ENCODE peak calls at places on chromosomes 11 and 22, in seven cellular contexts. E is OCI-LY7, G is body of pancreas, B is tibial nerve, Y is mesendoderm, Q is sigmoid colon, P is tibial artery. S is an unnamed sample. For H3K36me3, the result is how much of the 10 kb centered on the place peaks cover.

GRCh38 chr11:10909141-10909883 is 51.5 kb upstream of the ZBED5 start:
- DNase-seq in B (no peak), P (no peak), Y (no peak), G (no peak), E (no peak), Q (no peak), S (no peak)

GRCh38 chr11:131867457-131868257 is 497.2 kb downstream of the NTM start:
- DNase-seq in Q (peak), P (peak), Y (peak), E (peak), G (peak), B (peak), S (peak)

GRCh38 chr11:112610996-112611795 is 350.0 kb upstream of the NCAM1 start:
- DNase-seq in E (no peak), G (no peak), B (no peak), Y (no peak), Q (no peak), P (no peak), S (no peak)

GRCh38 chr11:45289369-45289768 is 3.2 kb upstream of the SYT13 start:
- DNase-seq in E (no peak), Y (no peak), Q (no peak), B (no peak), P (no peak), G (no peak), S (no peak)

GRCh38 chr11:74371269-74372039 is 26.8 kb downstream of the PGM2L1 start:
- DNase-seq in G (no peak), P (no peak), Q (no peak), Y (no peak), E (no peak), B (no peak), S (no peak)

GRCh38 chr11:111069076-111069475 is 176.4 kb upstream of the POU2AF2 start:
- DNase-seq in E (no peak), Y (peak), Q (no peak), B (no peak), G (no peak), P (no peak), S (no peak)

GRCh38 chr11:15707971-15708370 is 593.2 kb downstream of the INSC start:
- DNase-seq in G (peak), P (peak), B (peak), Q (no peak), E (no peak), Y (peak), S (no peak)

GRCh38 chr22:25202290-25202921 is 2.7 kb downstream of the CRYBB3 start:
- DNase-seq in B (peak), Y (peak), Q (no peak), P (peak), E (peak), G (peak), S (peak)

GRCh38 chr11:125886997-125887372 is 483 bp upstream of the HYLS1 start:
- DNase-seq in G (peak), E (peak), B (peak), Q (peak), P (peak), Y (no peak), S (peak)

GRCh38 chr11:128848815-128849455 is 18.2 kb downstream of the KCNJ1 start:
- DNase-seq in Q (no peak), E (peak), Y (peak), B (peak), G (peak), P (peak), S (peak)

GRCh38 chr11:121460941-121461514 is 8.3 kb upstream of the SORL1-AS1 start:
- DNase-seq in B (no peak), Y (no peak), Q (no peak), E (no peak), G (no peak), P (no peak), S (peak)

GRCh38 chr11:109267293-109268095 is 154.5 kb upstream of the C11orf87 start:
- DNase-seq in E (no peak), Y (peak), Q (no peak), G (no peak), P (no peak), B (no peak), S (no peak)

GRCh38 chr11:11860103-11860979 is 18.6 kb downstream of the USP47 start:
- DNase-seq in G (no peak), E (no peak), B (no peak), Q (no peak), P (no peak), Y (no peak), S (no peak)

GRCh38 chr22:44668190-44668885 is 33.7 kb upstream of the PRR5 start:
- DNase-seq in E (no peak), G (no peak), P (no peak), B (no peak), Q (peak), Y (no peak), S (no peak)

GRCh38 chr11:35483131-35483800 is 42.1 kb downstream of the PAMR1 start:
- DNase-seq in Q (no peak), B (no peak), P (no peak), Y (no peak), E (no peak), G (no peak), S (no peak)

GRCh38 chr22:41762980-41763779 is 37.3 kb upstream of the CCDC134 start:
- DNase-seq in Q (no peak), B (no peak), E (peak), P (no peak), Y (peak), G (no peak), S (no peak)

GRCh38 chr11:60908803-60909202 is 2.4 kb upstream of the PRPF19 start:
- DNase-seq in Q (no peak), B (no peak), Y (no peak), G (no peak), E (no peak), P (no peak), S (no peak)

GRCh38 chr11:36022891-36023290 is 79.0 kb downstream of the LDLRAD3 start:
- DNase-seq in B (no peak), Q (no peak), G (no peak), Y (no peak), E (no peak), P (no peak), S (no peak)

GRCh38 chr11:114027941-114028340 is 31.6 kb upstream of the ZBTB16 start:
- DNase-seq in P (no peak), G (no peak), E (peak), Q (no peak), Y (no peak), B (no peak), S (no peak)

GRCh38 chr11:9617960-9618359 is 44.5 kb downstream of the WEE1 start:
- DNase-seq in P (no peak), G (no peak), Q (no peak), E (no peak), Y (no peak), B (no peak), S (no peak)

GRCh38 chr11:27696961-27697360 is 3.3 kb downstream of the BDNF start:
- DNase-seq in Y (no peak), P (no peak), E (no peak), Q (no peak), G (no peak), B (no peak), S (no peak)

DNA sequence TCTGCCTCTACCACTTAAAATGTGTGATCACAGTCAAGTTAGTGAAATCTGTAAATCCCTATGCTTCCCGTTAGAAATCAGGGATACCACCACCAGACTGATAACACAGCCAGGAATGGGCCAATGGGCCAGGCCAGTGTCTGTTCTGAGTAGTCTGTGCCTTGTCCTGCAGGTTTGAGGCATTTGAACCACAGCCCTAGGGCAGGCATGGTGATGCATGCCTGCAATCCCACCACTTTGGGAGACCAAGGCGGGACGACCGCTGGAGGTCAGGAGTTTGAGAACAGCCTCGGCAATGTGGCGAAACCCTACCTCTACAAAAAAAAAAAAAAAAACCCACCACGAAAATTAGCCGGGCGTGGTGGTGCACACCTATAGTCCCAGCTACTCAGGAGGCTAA is 12.1 kb upstream of the AHNAK start:
- DNase-seq in G (no peak), Y (no peak), E (no peak), B (no peak), P (no peak), Q (no peak), S (no peak)
- H3K27ac ChIP-seq in G (no peak), Y (no peak), E (no peak), B (no peak), P (no peak), Q (peak), S (peak)

GRCh38 chr22:45935573-45935972 is 41.4 kb downstream of the WNT7B start:
- DNase-seq in P (no peak), Y (no peak), E (no peak), B (no peak), G (no peak), Q (no peak), S (no peak)
- H3K4me3 ChIP-seq in P (no peak), Y (no peak), E (no peak), B (no peak), G (no peak), Q (no peak), S (no peak)

DNA sequence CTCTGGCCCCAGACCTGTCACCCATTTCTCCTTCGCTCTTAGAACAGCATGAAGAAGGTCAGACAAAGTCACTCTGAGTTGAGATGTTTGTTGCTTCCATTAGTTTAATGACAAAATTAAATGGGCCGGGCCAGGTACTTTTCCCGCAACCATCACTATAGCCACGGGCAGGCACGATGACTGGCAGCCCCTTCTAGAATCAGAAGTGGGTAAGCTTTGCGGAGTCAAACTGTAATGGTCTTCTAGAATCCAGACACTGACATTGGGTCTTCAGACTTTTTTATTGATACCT is 2.3 kb upstream of the ACR start:
- DNase-seq in Y (no peak), B (no peak), Q (peak), G (no peak), E (no peak), P (no peak), S (no peak)
- H3K36me3 ChIP-seq in Y (under half), B (under half), Q (under half), G (under half), E (under half), P (under half), S (under half)

DNA sequence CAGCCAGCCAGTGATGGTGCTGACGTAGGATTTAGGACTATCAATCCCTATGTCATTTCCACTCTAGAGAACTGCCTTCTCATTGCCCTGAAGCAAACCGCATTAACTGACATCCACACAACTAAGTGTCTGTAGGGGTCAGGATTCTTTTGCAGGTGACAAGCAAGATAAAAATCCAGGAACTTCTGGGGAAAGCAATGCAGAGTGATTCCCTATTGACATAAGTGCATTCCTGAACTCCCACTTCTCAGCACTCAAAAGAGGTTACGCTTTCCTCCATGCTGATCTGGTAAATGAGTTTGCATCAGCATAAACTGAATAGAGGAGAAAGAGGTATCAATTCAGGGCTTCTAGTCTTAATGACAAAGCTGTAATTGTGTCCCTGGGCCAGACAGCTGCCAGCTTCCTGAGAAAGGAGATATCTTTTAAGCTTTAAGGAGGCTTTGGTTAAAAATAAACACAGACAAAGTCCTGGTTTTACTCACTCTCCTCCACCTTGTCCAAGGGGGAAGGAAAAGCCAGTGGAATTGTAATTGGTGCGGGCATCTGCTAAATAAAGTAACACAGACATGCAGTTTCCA is 224.5 kb upstream of the ISX start:
- DNase-seq in B (no peak), Y (peak), E (no peak), Q (no peak), G (no peak), P (no peak), S (no peak)
- H3K27ac ChIP-seq in B (no peak), Y (peak), E (no peak), Q (no peak), G (no peak), P (peak), S (no peak)

GRCh38 chr11:70080763-70081162 is 2.6 kb downstream of the ANO1 start:
- DNase-seq in P (peak), G (no peak), E (no peak), B (no peak), Q (no peak), Y (no peak), S (peak)

GRCh38 chr11:70078095-70078795 is at the start of gene ANO1:
- DNase-seq in B (no peak), Y (no peak), G (no peak), E (no peak), P (peak), Q (peak), S (no peak)

GRCh38 chr11:70077411-70078094 is 564 bp upstream of the ANO1 start:
- DNase-seq in G (no peak), Y (no peak), E (no peak), Q (peak), P (peak), B (no peak), S (no peak)

GRCh38 chr11:70079691-70080090 is 1.6 kb downstream of the ANO1 start:
- DNase-seq in E (no peak), P (peak), Y (no peak), B (no peak), Q (no peak), G (no peak), S (no peak)

DNA sequence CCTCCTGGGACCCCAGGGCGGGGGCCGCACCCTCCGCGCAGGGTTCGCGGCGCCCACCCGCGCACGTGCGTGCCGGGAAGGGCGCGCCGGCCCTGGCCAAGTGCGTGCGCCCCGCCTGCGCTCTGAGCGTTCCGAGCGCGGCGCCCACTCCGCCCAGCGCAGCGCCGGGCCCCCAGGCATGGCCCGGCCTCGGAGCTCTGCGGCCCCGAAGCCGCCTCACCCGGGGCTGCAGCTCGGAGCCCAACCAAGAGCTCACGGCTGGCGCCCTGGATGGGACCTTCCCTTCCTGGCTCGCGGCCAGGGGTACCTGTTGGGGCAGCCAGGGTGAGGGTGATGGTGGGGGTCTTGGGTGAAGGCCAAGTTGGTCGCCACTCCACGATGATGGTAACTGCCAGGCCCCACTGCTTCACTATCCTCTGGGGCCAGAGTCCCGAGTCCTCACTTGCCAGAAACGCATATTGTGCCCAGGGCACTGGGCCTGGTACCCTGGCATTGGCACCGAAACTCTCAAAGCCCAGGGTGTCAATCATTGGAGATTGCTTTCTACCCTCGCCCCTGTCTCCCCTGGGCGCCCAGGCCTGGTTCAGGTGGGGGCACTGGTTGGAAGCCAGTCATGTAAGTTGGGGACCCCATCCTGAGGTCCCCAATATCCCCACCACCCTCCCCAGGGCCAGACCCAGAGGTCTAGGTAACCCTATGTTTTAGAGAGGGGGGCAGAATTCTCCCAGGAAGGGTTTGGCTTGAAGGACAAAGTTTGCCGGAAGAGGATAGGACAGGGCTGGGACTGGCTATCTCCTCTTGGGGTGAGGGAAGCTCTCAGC is 889 bp downstream of the ANO1 start:
- DNase-seq in P (peak), Y (no peak), B (no peak), E (no peak), Q (peak), G (no peak), S (no peak)
- H3K4me3 ChIP-seq in P (peak), Y (no peak), B (peak), E (no peak), Q (no peak), G (no peak), S (no peak)

GRCh38 chr11:119479685-119480275 is 56.8 kb upstream of the THY1 start:
- DNase-seq in E (peak), Q (no peak), Y (peak), B (no peak), G (no peak), P (peak), S (no peak)

GRCh38 chr11:119481667-119482400 is 58.9 kb upstream of the THY1 start:
- DNase-seq in P (peak), Q (no peak), E (no peak), G (peak), Y (no peak), B (no peak), S (no peak)

GRCh38 chr11:119480375-119481020 is 57.5 kb upstream of the THY1 start:
- DNase-seq in B (no peak), P (peak), E (no peak), Y (no peak), G (no peak), Q (no peak), S (no peak)

GRCh38 chr11:119482561-119483001 is 59.6 kb upstream of the THY1 start:
- DNase-seq in P (peak), E (no peak), Y (no peak), Q (no peak), G (no peak), B (no peak), S (no peak)

DNA sequence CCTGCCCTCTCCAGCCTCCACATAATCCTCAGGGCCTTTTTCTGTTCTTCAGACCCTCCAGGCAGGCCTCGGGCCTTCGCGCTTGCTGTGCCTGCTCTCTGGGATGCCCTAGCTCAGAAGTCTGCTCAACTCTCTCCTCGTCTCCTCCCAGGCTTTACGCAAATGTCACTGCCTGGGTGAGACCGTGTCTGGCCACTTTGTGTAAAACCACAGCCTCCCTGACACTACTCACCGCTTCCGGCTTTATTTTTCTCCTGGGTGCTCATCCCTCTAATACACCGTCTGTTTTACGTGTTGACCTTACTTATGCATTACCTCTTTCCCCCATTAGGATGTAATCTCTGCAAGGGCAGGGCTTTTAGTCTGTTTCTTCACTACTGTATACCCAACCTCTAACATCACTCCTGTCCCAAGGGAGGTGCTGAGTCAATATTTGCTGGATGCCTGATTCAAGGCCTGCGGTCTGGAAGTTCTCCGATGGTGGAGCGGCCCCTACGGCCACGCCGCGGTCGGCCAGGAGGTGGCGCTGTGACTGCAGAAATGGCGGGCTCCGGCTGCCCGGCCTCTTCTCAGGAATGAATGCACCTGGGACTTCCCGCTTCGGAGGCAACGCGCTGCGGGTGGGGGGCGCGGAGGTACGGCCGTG is 58.2 kb upstream of the THY1 start:
- DNase-seq in P (peak), B (peak), Q (peak), G (peak), E (peak), Y (peak), S (peak)
- H3K36me3 ChIP-seq in P (under half), B (under half), Q (under half), G (under half), E (under half), Y (under half), S (under half)